ENCODE peak calls at places on chromosomes 4 and X, in four cellular contexts. K, D, W and A are unnamed samples.

GRCh38 chr4:79862842-79863241 is 210.2 kb downstream of the ANTXR2 start:
- DNase-seq in K (no peak), D (no peak), W (no peak), A (no peak)

GRCh38 chr4:80407246-80407645 is 71.7 kb downstream of the CFAP299 start:
- DNase-seq in K (peak; percentile 2), D (no peak), W (no peak), A (peak; percentile 87)

GRCh38 chrX:16002185-16002584 is 121.2 kb upstream of the GRPR start:
- DNase-seq in K (peak; percentile 13), D (no peak), W (no peak), A (peak; percentile 14)

GRCh38 chr4:163988921-163989320 is 494.4 kb downstream of the TMA16 start:
- DNase-seq in K (no peak), D (no peak), W (no peak), A (no peak)

GRCh38 chrX:136623400-136623799 is 24.6 kb upstream of the CD40LG start:
- DNase-seq in K (no peak), D (no peak), W (no peak), A (no peak)

GRCh38 chrX:103780701-103781402 is 4.2 kb downstream of the PLP1 start:
- DNase-seq in K (no peak), D (no peak), W (no peak), A (no peak)

GRCh38 chr4:7808181-7808580 is 131.5 kb downstream of the AFAP1 start:
- DNase-seq in K (no peak), D (no peak), W (no peak), A (no peak)

GRCh38 chr4:43846111-43846587 is 602.5 kb downstream of the KCTD8 start:
- DNase-seq in K (no peak), D (no peak), W (no peak), A (no peak)

GRCh38 chr4:181569553-181569952 is 673.6 kb upstream of the TENM3 start:
- DNase-seq in K (peak; percentile 75), D (no peak), W (peak; percentile 12), A (peak; percentile 64)

GRCh38 chrX:41720125-41720780 is 3.7 kb upstream of the GPR82 start:
- DNase-seq in K (peak; percentile 58), D (peak; percentile 47), W (no peak), A (no peak)

GRCh38 chr4:27217261-27217769 is 356.7 kb downstream of the STIM2 start:
- DNase-seq in K (no peak), D (no peak), W (no peak), A (peak; percentile 45)

GRCh38 chrX:37746268-37746931 is 33.5 kb upstream of the CYBB start:
- DNase-seq in K (no peak), D (peak; percentile 48), W (no peak), A (peak; percentile 6)

GRCh38 chr4:153427363-153428071 is 38.6 kb upstream of the TMEM131L start:
- DNase-seq in K (peak; percentile 41), D (no peak), W (peak; percentile 51), A (peak; percentile 28)

GRCh38 chrX:124406294-124407013 is 60.1 kb downstream of the SH2D1A start:
- DNase-seq in K (peak; percentile 67), D (no peak), W (peak; percentile 7), A (peak; percentile 48)

GRCh38 chrX:108117988-108118387 is 26.4 kb downstream of the ATG4A start:
- DNase-seq in K (no peak), D (no peak), W (no peak), A (no peak)

GRCh38 chr4:10606483-10607155 is 77.9 kb downstream of the CLNK start:
- DNase-seq in K (no peak), D (no peak), W (no peak), A (no peak)

GRCh38 chr4:77045490-77045889 is 30.3 kb downstream of the CCNI start:
- DNase-seq in K (peak; percentile 59), D (no peak), W (no peak), A (peak; percentile 45)

GRCh38 chr4:2733844-2734574 is 22.1 kb downstream of the TNIP2 start:
- DNase-seq in K (no peak), D (no peak), W (no peak), A (no peak)

GRCh38 chrX:20325786-20326388 is 59.2 kb upstream of the RPS6KA3 start:
- DNase-seq in K (no peak), D (no peak), W (no peak), A (no peak)

GRCh38 chrX:20330545-20330944 is 63.8 kb upstream of the RPS6KA3 start:
- DNase-seq in K (no peak), D (no peak), W (no peak), A (no peak)

GRCh38 chrX:20333672-20334071 is 67.0 kb upstream of the RPS6KA3 start:
- DNase-seq in K (no peak), D (no peak), W (no peak), A (no peak)

DNA sequence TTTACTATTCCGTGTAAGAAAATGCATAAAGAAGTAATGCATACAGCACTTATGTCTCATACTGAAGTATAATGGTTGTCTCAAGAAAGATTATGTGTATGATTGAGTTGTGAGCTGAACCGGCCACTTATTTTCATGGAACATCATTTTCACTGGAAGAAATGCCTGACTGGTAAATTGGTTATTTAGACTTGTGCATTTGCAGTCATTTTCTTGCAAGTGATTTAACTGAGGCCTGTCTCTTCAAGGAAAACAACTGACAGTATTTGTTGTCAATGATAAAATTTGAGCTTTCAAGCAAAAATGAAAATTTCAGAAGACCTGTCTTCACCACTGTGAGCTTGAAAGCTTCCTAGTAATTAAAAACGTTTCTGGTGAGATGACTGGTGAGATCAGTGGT is 62.7 kb upstream of the RPS6KA3 start:
- DNase-seq in K (no peak), D (no peak), W (no peak), A (no peak)
- H3K4me3 ChIP-seq in K (no peak overlapping the region), D (no peak overlapping the region), W (no peak overlapping the region), A (no peak overlapping the region)

GRCh38 chr4:117085185-117085701 is at the start of gene TRAM1L1:
- DNase-seq in K (peak; percentile 66), D (no peak), W (peak; percentile 23), A (peak; percentile 79)
- TF ChIP-seq CTCF in K (no peak), D (no peak), W (peak; percentile 31), A (peak; percentile 17)

DNA sequence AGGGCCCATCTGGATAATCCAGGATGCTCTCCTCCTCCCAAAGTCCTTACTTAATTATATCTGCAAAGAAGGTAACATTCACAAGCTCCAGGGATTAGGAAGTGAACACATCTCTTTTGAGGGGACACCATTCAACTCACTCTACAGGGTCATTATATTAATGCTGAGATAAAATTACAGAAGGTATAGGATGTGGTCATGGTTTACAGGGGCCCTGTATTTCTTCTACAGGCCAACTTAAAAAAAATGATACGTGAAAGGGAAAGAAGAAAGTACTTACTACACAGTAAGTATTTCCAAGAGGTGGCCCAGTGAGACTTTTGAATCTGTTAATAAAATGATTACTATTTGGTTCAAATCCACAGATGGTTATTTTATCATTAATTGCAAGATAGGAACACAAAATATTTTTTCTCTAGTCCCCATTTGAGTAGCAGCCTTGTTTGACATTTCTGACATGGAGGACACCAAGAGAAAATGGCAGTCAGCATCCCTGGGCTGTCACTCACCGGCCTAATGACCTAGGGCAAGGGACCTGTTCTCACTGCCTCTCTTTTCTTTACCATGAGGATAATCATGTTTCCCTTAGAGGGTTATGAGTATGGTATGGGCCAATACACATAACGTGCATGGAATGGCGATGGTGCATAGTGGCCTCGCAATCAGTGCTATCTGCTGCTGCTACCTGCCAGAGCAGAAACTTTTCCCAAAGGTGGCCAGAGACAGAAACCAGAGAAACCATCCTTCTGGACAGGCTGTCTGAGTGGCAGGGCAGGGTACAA is 140.5 kb downstream of the PTTG2 start:
- DNase-seq in K (no peak), D (no peak), W (no peak), A (no peak)
- H3K4me3 ChIP-seq in K (no peak overlapping the region), D (no peak overlapping the region), W (no peak overlapping the region), A (no peak overlapping the region)

GRCh38 chrX:130828641-130829040 is 74.4 kb downstream of the ENOX2 start:
- DNase-seq in K (no peak), D (no peak), W (no peak), A (no peak)

GRCh38 chrX:130829526-130830515 is 73.2 kb downstream of the ENOX2 start:
- DNase-seq in K (peak; percentile 8), D (no peak), W (no peak), A (no peak)

GRCh38 chrX:130834149-130834548 is 68.9 kb downstream of the ENOX2 start:
- DNase-seq in K (no peak), D (no peak), W (no peak), A (no peak)

GRCh38 chrX:130831347-130831722 is 71.7 kb downstream of the ENOX2 start:
- DNase-seq in K (no peak), D (no peak), W (no peak), A (no peak)

GRCh38 chrX:130830599-130831346 is 72.2 kb downstream of the ENOX2 start:
- DNase-seq in K (no peak), D (no peak), W (no peak), A (no peak)
- TF ChIP-seq CTCF in K (no peak), D (no peak), W (no peak), A (no peak)

GRCh38 chr4:83644677-83645639 is 109.0 kb downstream of the GPAT3 start:
- DNase-seq in K (peak; percentile 85), D (no peak), W (no peak), A (peak; percentile 71)
- H3K4me3 ChIP-seq in K (no peak overlapping the region), D (no peak overlapping the region), W (no peak overlapping the region), A (no peak overlapping the region)

GRCh38 chr4:70994387-70995099 is 1.1 kb downstream of the DCK start:
- DNase-seq in K (no peak), D (peak; percentile 27), W (no peak), A (no peak)

GRCh38 chr4:70992354-70992753 is 1.1 kb upstream of the DCK start:
- DNase-seq in K (no peak), D (no peak), W (no peak), A (no peak)

GRCh38 chr4:70994069-70994366 is 569 bp downstream of the DCK start:
- DNase-seq in K (no peak), D (no peak), W (no peak), A (no peak)

GRCh38 chr4:70993181-70994068 is at the start of gene DCK:
- DNase-seq in K (peak; percentile 91), D (peak; percentile 97), W (no peak), A (peak; percentile 92)

DNA sequence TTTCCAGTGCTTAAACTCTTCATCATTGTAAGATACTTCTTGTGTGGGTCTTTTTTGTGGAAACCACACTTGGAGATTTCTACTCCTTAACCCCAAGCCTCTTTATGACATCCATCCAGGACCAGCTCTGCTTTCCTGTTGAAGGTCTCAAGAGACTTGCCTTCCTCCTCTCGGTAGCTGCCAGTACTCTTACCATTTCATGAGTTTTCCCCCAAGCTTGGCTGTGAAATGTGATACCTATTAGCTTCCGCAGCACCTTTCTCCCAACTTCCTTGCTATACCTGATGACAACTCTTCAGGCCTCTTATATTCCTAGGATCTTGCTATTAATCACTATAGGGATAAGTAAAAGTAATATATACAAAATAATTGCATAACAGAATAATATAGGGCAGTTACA is 1.9 kb upstream of the DCK start:
- DNase-seq in K (no peak), D (no peak), W (no peak), A (no peak)
- TF ChIP-seq CTCF in K (no peak), D (no peak), W (no peak), A (no peak)

GRCh38 chrX:75149654-75150053 is 6.4 kb downstream of the ABCB7 start:
- DNase-seq in K (no peak), D (no peak), W (no peak), A (no peak)
- H3K4me3 ChIP-seq in K (no peak overlapping the region), D (no peak overlapping the region), W (no peak overlapping the region), A (no peak overlapping the region)